ENCODE peak calls at places on chromosomes 6 and 20, in seven cellular contexts. K is MM.1S, M is H9, V is neuronal stem cell, X is GM23338, Q is endothelial cell of umbilical vein, I is astrocyte. P is an unnamed sample.

GRCh38 chr20:53735536-53736050 is 142.0 kb upstream of the ZNF217 start:
- DNase-seq in I (peak), Q (peak), V (no peak), M (no peak), K (peak), X (peak), P (peak)

GRCh38 chr6:6631526-6632276 is 43.2 kb downstream of the LY86 start:
- DNase-seq in I (no peak), K (no peak), V (no peak), X (no peak), M (no peak), Q (no peak), P (peak)

GRCh38 chr6:142728367-142728766 is 216.6 kb downstream of the HIVEP2 start:
- DNase-seq in I (no peak), X (no peak), Q (no peak), M (no peak), K (no peak), V (no peak), P (no peak)

GRCh38 chr20:415820-416322 is 7.8 kb downstream of the RBCK1 start:
- DNase-seq in V (no peak), M (no peak), I (no peak), K (no peak), X (no peak), Q (no peak), P (no peak)

GRCh38 chr6:41647061-41647511 is 8.8 kb downstream of the MDFI start:
- DNase-seq in I (no peak), M (no peak), X (no peak), V (no peak), Q (no peak), K (no peak), P (no peak)

GRCh38 chr6:54445207-54445606 is 137.0 kb downstream of the TINAG start:
- DNase-seq in K (no peak), V (no peak), M (no peak), I (no peak), Q (no peak), X (no peak), P (peak)

GRCh38 chr6:37565267-37566208 is 65.8 kb upstream of the CCDC167 start:
- DNase-seq in V (peak), K (no peak), I (no peak), Q (peak), X (peak), M (peak), P (peak)

GRCh38 chr20:49846206-49846807 is 33.7 kb downstream of the SLC9A8 start:
- DNase-seq in Q (peak), M (no peak), V (peak), X (peak), I (no peak), K (peak), P (peak)

GRCh38 chr20:6575912-6576391 is 191.5 kb upstream of the BMP2 start:
- DNase-seq in I (peak), M (no peak), X (no peak), K (peak), Q (peak), V (no peak), P (no peak)

GRCh38 chr6:7468382-7469081 is 72.9 kb upstream of the DSP start:
- DNase-seq in X (no peak), I (peak), V (no peak), Q (peak), K (no peak), M (no peak), P (peak)

GRCh38 chr20:19738936-19739335 is 19.1 kb upstream of the RIN2 start:
- DNase-seq in M (no peak), I (peak), K (no peak), X (no peak), Q (no peak), V (no peak), P (peak)

GRCh38 chr6:99099243-99099642 is 151.5 kb upstream of the FBXL4 start:
- DNase-seq in I (no peak), K (no peak), X (no peak), V (no peak), M (no peak), Q (no peak), P (no peak)

GRCh38 chr6:135094403-135094821 is 39.8 kb upstream of the HBS1L start:
- DNase-seq in X (no peak), Q (no peak), M (no peak), I (peak), K (no peak), V (no peak), P (peak)

GRCh38 chr6:68635706-68636513 is 828 bp downstream of the ADGRB3 start:
- DNase-seq in X (peak), K (peak), M (peak), Q (peak), I (no peak), V (peak), P (peak)

GRCh38 chr20:63042448-63043071 is 35.8 kb upstream of the BHLHE23 start:
- DNase-seq in Q (no peak), X (no peak), V (no peak), I (no peak), M (no peak), K (no peak), P (no peak)

GRCh38 chr6:44060622-44061374 is 66.5 kb downstream of the MRPL14 start:
- DNase-seq in M (no peak), K (no peak), I (no peak), Q (no peak), X (no peak), V (no peak), P (no peak)

GRCh38 chr20:3238616-3239025 is 369 bp downstream of the SLC4A11 start:
- DNase-seq in M (peak), I (no peak), X (peak), Q (no peak), K (peak), V (peak), P (peak)

GRCh38 chr6:110511401-110511800 is 35.0 kb upstream of the SLC22A16 start:
- DNase-seq in X (peak), Q (no peak), V (no peak), M (peak), K (no peak), I (no peak), P (no peak)

GRCh38 chr6:20877008-20877937 is 343.0 kb downstream of the CDKAL1 start:
- DNase-seq in K (no peak), I (peak), M (no peak), X (no peak), Q (peak), V (no peak), P (peak)

GRCh38 chr20:37430044-37430443 is 84.1 kb downstream of the SRC start:
- DNase-seq in M (no peak), Q (no peak), X (no peak), V (no peak), I (no peak), K (no peak), P (no peak)

GRCh38 chr6:42251911-42252637 is 34.4 kb upstream of the MRPS10 start:
- DNase-seq in V (no peak), I (peak), X (no peak), K (no peak), M (no peak), Q (peak), P (peak)

GRCh38 chr20:64164123-64164836 is at the start of gene MYT1:
- DNase-seq in M (no peak), I (no peak), Q (no peak), X (no peak), V (no peak), K (no peak), P (no peak)

GRCh38 chr6:160102956-160103824 is 18.4 kb upstream of the SLC22A1 start:
- DNase-seq in Q (peak), K (no peak), X (peak), M (peak), I (no peak), V (peak), P (peak)

GRCh38 chr6:94953867-94954631 is 623.3 kb upstream of the MANEA start:
- DNase-seq in M (no peak), V (no peak), K (peak), X (no peak), Q (no peak), I (no peak), P (no peak)

GRCh38 chr6:87152528-87152950 is 2.8 kb upstream of the ZNF292 start:
- DNase-seq in I (peak), K (no peak), X (no peak), V (no peak), M (no peak), Q (no peak), P (no peak)

GRCh38 chr20:52190437-52191131 is 995 bp downstream of the ZFP64 start:
- DNase-seq in Q (peak), K (peak), M (peak), X (peak), I (no peak), V (no peak), P (peak)

GRCh38 chr6:160919713-160920112 is 71.9 kb upstream of the MAP3K4 start:
- DNase-seq in Q (no peak), M (no peak), K (no peak), V (no peak), X (no peak), I (peak), P (peak)

GRCh38 chr6:156949376-156949775 is 172.2 kb downstream of the ARID1B start:
- DNase-seq in V (no peak), K (no peak), I (peak), X (no peak), Q (peak), M (no peak), P (peak)

GRCh38 chr20:8330785-8331699 is 199.0 kb downstream of the PLCB1 start:
- DNase-seq in I (peak), Q (no peak), X (no peak), M (no peak), K (no peak), V (no peak), P (no peak)

GRCh38 chr6:12369781-12370262 is 79.7 kb downstream of the EDN1 start:
- DNase-seq in M (no peak), Q (no peak), V (no peak), K (no peak), I (no peak), X (no peak), P (no peak)

GRCh38 chr20:47262365-47263013 is 94.0 kb downstream of the ZMYND8 start:
- DNase-seq in X (no peak), I (no peak), Q (no peak), V (no peak), M (no peak), K (peak), P (no peak)
- H2AFZ ChIP-seq in X (no peak), I (no peak), Q (no peak), V (no peak), M (no peak), K (no peak), P (no peak)

GRCh38 chr20:59163641-59164530 is at the start of gene ZNF831:
- DNase-seq in M (no peak), I (no peak), V (no peak), K (no peak), X (no peak), Q (no peak), P (no peak)
- H2AFZ ChIP-seq in M (no peak), I (no peak), V (no peak), K (no peak), X (no peak), Q (no peak), P (no peak)

GRCh38 chr20:61178431-61179080 is 73.5 kb upstream of the CDH4 start:
- DNase-seq in K (no peak), V (no peak), Q (no peak), M (no peak), X (no peak), I (no peak), P (no peak)
- H2AFZ ChIP-seq in K (no peak), V (no peak), Q (no peak), M (no peak), X (no peak), I (no peak), P (no peak)

GRCh38 chr20:4613184-4613583 is 108.5 kb upstream of the PRND start:
- DNase-seq in K (no peak), I (peak), Q (no peak), M (no peak), V (no peak), X (no peak), P (peak)

GRCh38 chr20:4617484-4617883 is 104.2 kb upstream of the PRND start:
- DNase-seq in X (no peak), I (no peak), Q (no peak), K (no peak), M (no peak), V (no peak), P (no peak)

GRCh38 chr20:4617019-4617418 is 104.7 kb upstream of the PRND start:
- DNase-seq in Q (no peak), M (no peak), X (no peak), V (no peak), K (no peak), I (no peak), P (no peak)

GRCh38 chr20:4610871-4611270 is 110.8 kb upstream of the PRND start:
- DNase-seq in V (no peak), X (no peak), I (no peak), Q (no peak), K (no peak), M (no peak), P (no peak)

DNA sequence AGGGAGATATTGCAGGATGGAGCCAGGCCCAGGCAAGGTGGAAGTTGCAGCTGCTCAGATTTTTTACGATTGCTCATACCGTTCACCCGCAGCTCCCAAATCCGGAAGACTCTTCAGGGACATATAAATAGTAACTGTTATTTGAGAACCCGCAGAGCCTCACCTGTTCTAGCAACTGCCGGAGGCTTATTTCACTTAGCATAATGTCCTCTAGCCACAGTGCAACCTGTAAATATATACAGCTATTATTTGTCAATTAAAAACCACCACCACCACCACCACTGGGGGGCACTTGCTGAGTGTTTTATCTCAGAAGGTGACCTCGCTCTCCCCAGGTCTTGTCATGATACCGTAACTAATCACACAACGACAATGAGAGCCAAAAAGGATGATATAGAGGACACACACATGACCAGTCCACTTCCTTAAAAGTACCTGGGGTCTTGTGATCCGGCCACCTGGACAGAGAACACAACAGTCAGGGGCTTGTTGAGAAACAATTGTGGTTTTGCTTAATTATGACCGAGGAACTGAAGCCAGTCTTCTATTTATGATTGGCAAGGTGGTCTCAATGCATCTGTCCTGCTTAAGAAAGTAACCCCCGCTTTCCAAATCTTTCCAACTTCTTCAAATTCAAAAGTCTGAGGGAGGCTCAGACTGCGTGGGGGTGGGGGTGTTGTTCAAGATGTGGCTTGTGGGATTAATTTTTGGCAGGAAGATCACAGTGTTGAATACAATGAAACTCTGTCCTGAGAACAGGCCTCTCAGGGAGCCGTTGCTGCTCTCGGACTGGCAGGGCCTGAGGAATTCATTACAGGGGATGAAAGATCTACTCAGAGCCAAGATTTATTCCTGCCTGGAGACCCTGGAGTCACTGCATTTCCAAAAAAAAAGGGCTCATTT is 107.7 kb upstream of the PRND start:
- DNase-seq in Q (peak), V (no peak), K (peak), I (peak), X (peak), M (peak), P (peak)
- H2AFZ ChIP-seq in Q (no peak), V (peak), K (peak), I (no peak), X (peak), M (peak), P (peak)